ENCODE peak calls at places on chromosomes 11 and 22, in ten cellular contexts. One of them, this sample, is unnamed.

GRCh38 chr11:62599909-62600308 is 1.8 kb downstream of the MTA2 start:
- DNase-seq in tibial artery: no peak
- DNase-seq in HFF-Myc: no peak
- DNase-seq in heart right ventricle: no peak
- DNase-seq in lower leg skin: no peak
- DNase-seq in keratinocyte: peak; percentile 92
- DNase-seq in OCI-LY7: no peak
- DNase-seq in right cardiac atrium: no peak
- DNase-seq in mucosa of descending colon: no peak
- DNase-seq in skeletal muscle cell: no peak
- DNase-seq in this sample: no peak

GRCh38 chr11:14118047-14118446 is 155.5 kb downstream of the SPON1 start:
- DNase-seq in tibial artery: no peak
- DNase-seq in HFF-Myc: no peak
- DNase-seq in heart right ventricle: no peak
- DNase-seq in lower leg skin: no peak
- DNase-seq in keratinocyte: no peak
- DNase-seq in OCI-LY7: no peak
- DNase-seq in right cardiac atrium: no peak
- DNase-seq in mucosa of descending colon: no peak
- DNase-seq in skeletal muscle cell: no peak
- DNase-seq in this sample: no peak

GRCh38 chr11:75069473-75069872 is 27.2 kb downstream of the OR2AT4 start:
- DNase-seq in tibial artery: no peak
- DNase-seq in HFF-Myc: no peak
- DNase-seq in heart right ventricle: no peak
- DNase-seq in lower leg skin: no peak
- DNase-seq in keratinocyte: no peak
- DNase-seq in OCI-LY7: no peak
- DNase-seq in right cardiac atrium: no peak
- DNase-seq in mucosa of descending colon: no peak
- DNase-seq in skeletal muscle cell: no peak
- DNase-seq in this sample: no peak

GRCh38 chr11:94171693-94172440 is 43.2 kb downstream of the PANX1 start:
- DNase-seq in tibial artery: no peak
- DNase-seq in HFF-Myc: no peak
- DNase-seq in heart right ventricle: peak; percentile 26
- DNase-seq in lower leg skin: no peak
- DNase-seq in keratinocyte: no peak
- DNase-seq in OCI-LY7: peak; percentile 39
- DNase-seq in right cardiac atrium: peak; percentile 81
- DNase-seq in mucosa of descending colon: peak; percentile 81
- DNase-seq in skeletal muscle cell: no peak
- DNase-seq in this sample: peak; percentile 65

GRCh38 chr11:8262552-8263108 is 1.0 kb downstream of the LMO1 start:
- DNase-seq in tibial artery: peak; percentile 67
- DNase-seq in HFF-Myc: no peak
- DNase-seq in heart right ventricle: peak; percentile 50
- DNase-seq in lower leg skin: no peak
- DNase-seq in keratinocyte: no peak
- DNase-seq in OCI-LY7: no peak
- DNase-seq in right cardiac atrium: peak; percentile 73
- DNase-seq in mucosa of descending colon: peak; percentile 12
- DNase-seq in skeletal muscle cell: peak; percentile 25
- DNase-seq in this sample: peak; percentile 38

GRCh38 chr22:47069270-47069669 is 306.8 kb downstream of the TBC1D22A start:
- DNase-seq in tibial artery: peak; percentile 21
- DNase-seq in HFF-Myc: no peak
- DNase-seq in heart right ventricle: no peak
- DNase-seq in lower leg skin: no peak
- DNase-seq in keratinocyte: no peak
- DNase-seq in OCI-LY7: no peak
- DNase-seq in right cardiac atrium: no peak
- DNase-seq in mucosa of descending colon: no peak
- DNase-seq in skeletal muscle cell: no peak
- DNase-seq in this sample: no peak

GRCh38 chr11:120773501-120774031 is 250.3 kb upstream of the TBCEL start:
- DNase-seq in tibial artery: no peak
- DNase-seq in HFF-Myc: no peak
- DNase-seq in heart right ventricle: no peak
- DNase-seq in lower leg skin: no peak
- DNase-seq in keratinocyte: no peak
- DNase-seq in OCI-LY7: peak; percentile 4
- DNase-seq in right cardiac atrium: no peak
- DNase-seq in mucosa of descending colon: peak; percentile 16
- DNase-seq in skeletal muscle cell: no peak
- DNase-seq in this sample: no peak

GRCh38 chr11:75733346-75734107 is 15.9 kb downstream of the MOGAT2 start:
- DNase-seq in tibial artery: no peak
- DNase-seq in HFF-Myc: no peak
- DNase-seq in heart right ventricle: no peak
- DNase-seq in lower leg skin: no peak
- DNase-seq in keratinocyte: no peak
- DNase-seq in OCI-LY7: no peak
- DNase-seq in right cardiac atrium: peak; percentile 59
- DNase-seq in mucosa of descending colon: no peak
- DNase-seq in skeletal muscle cell: peak; percentile 13
- DNase-seq in this sample: no peak

GRCh38 chr22:24118689-24119384 is 62.5 kb upstream of the SUSD2 start:
- DNase-seq in tibial artery: peak; percentile 75
- DNase-seq in HFF-Myc: no peak
- DNase-seq in heart right ventricle: peak; percentile 81
- DNase-seq in lower leg skin: no peak
- DNase-seq in keratinocyte: no peak
- DNase-seq in OCI-LY7: no peak
- DNase-seq in right cardiac atrium: peak; percentile 93
- DNase-seq in mucosa of descending colon: no peak
- DNase-seq in skeletal muscle cell: no peak
- DNase-seq in this sample: no peak

GRCh38 chr11:19365743-19366410 is 125.1 kb upstream of the E2F8 start:
- DNase-seq in tibial artery: no peak
- DNase-seq in HFF-Myc: no peak
- DNase-seq in heart right ventricle: no peak
- DNase-seq in lower leg skin: no peak
- DNase-seq in keratinocyte: no peak
- DNase-seq in OCI-LY7: no peak
- DNase-seq in right cardiac atrium: peak; percentile 29
- DNase-seq in mucosa of descending colon: no peak
- DNase-seq in skeletal muscle cell: no peak
- DNase-seq in this sample: no peak

GRCh38 chr22:43298062-43298801 is 44.9 kb downstream of the SCUBE1 start:
- DNase-seq in tibial artery: no peak
- DNase-seq in HFF-Myc: no peak
- DNase-seq in heart right ventricle: peak; percentile 42
- DNase-seq in lower leg skin: peak; percentile 34
- DNase-seq in keratinocyte: no peak
- DNase-seq in OCI-LY7: no peak
- DNase-seq in right cardiac atrium: no peak
- DNase-seq in mucosa of descending colon: no peak
- DNase-seq in skeletal muscle cell: no peak
- DNase-seq in this sample: peak; percentile 34

GRCh38 chr22:24514241-24515024 is 19.3 kb downstream of the UPB1 start:
- DNase-seq in tibial artery: no peak
- DNase-seq in HFF-Myc: no peak
- DNase-seq in heart right ventricle: no peak
- DNase-seq in lower leg skin: no peak
- DNase-seq in keratinocyte: no peak
- DNase-seq in OCI-LY7: no peak
- DNase-seq in right cardiac atrium: no peak
- DNase-seq in mucosa of descending colon: peak; percentile 52
- DNase-seq in skeletal muscle cell: no peak
- DNase-seq in this sample: peak; percentile 31

GRCh38 chr22:30398685-30399680 is 2.2 kb downstream of the SEC14L2 start:
- DNase-seq in tibial artery: no peak
- DNase-seq in HFF-Myc: no peak
- DNase-seq in heart right ventricle: no peak
- DNase-seq in lower leg skin: no peak
- DNase-seq in keratinocyte: no peak
- DNase-seq in OCI-LY7: no peak
- DNase-seq in right cardiac atrium: no peak
- DNase-seq in mucosa of descending colon: no peak
- DNase-seq in skeletal muscle cell: no peak
- DNase-seq in this sample: no peak

GRCh38 chr11:88332851-88333250 is 4.7 kb downstream of the CTSC start:
- DNase-seq in tibial artery: no peak
- DNase-seq in HFF-Myc: no peak
- DNase-seq in heart right ventricle: no peak
- DNase-seq in lower leg skin: no peak
- DNase-seq in keratinocyte: no peak
- DNase-seq in OCI-LY7: no peak
- DNase-seq in right cardiac atrium: no peak
- DNase-seq in mucosa of descending colon: no peak
- DNase-seq in skeletal muscle cell: peak; percentile 25
- DNase-seq in this sample: no peak

GRCh38 chr11:46547579-46547978 is 46.2 kb downstream of the AMBRA1 start:
- DNase-seq in tibial artery: no peak
- DNase-seq in HFF-Myc: no peak
- DNase-seq in heart right ventricle: no peak
- DNase-seq in lower leg skin: no peak
- DNase-seq in keratinocyte: no peak
- DNase-seq in OCI-LY7: no peak
- DNase-seq in right cardiac atrium: no peak
- DNase-seq in mucosa of descending colon: no peak
- DNase-seq in skeletal muscle cell: no peak
- DNase-seq in this sample: no peak

GRCh38 chr11:60771879-60772525 is 13.1 kb upstream of the MS4A10 start:
- DNase-seq in tibial artery: no peak
- DNase-seq in HFF-Myc: no peak
- DNase-seq in heart right ventricle: no peak
- DNase-seq in lower leg skin: no peak
- DNase-seq in keratinocyte: no peak
- DNase-seq in OCI-LY7: no peak
- DNase-seq in right cardiac atrium: no peak
- DNase-seq in mucosa of descending colon: no peak
- DNase-seq in skeletal muscle cell: no peak
- DNase-seq in this sample: no peak

GRCh38 chr22:46638601-46639431 is 18.6 kb downstream of the GRAMD4 start:
- DNase-seq in tibial artery: no peak
- DNase-seq in HFF-Myc: no peak
- DNase-seq in heart right ventricle: peak; percentile 17
- DNase-seq in lower leg skin: no peak
- DNase-seq in keratinocyte: no peak
- DNase-seq in OCI-LY7: no peak
- DNase-seq in right cardiac atrium: peak; percentile 77
- DNase-seq in mucosa of descending colon: no peak
- DNase-seq in skeletal muscle cell: no peak
- DNase-seq in this sample: peak; percentile 74

GRCh38 chr22:50528682-50529415 is 963 bp downstream of the TYMP start:
- DNase-seq in tibial artery: no peak
- DNase-seq in HFF-Myc: no peak
- DNase-seq in heart right ventricle: no peak
- DNase-seq in lower leg skin: no peak
- DNase-seq in keratinocyte: no peak
- DNase-seq in OCI-LY7: peak; percentile 23
- DNase-seq in right cardiac atrium: peak; percentile 56
- DNase-seq in mucosa of descending colon: peak; percentile 57
- DNase-seq in skeletal muscle cell: no peak
- DNase-seq in this sample: no peak
- H3K4me3 ChIP-seq in tibial artery: peak overlapping the region; percentile 44
- H3K4me3 ChIP-seq in HFF-Myc: peak overlapping the region; percentile 43
- H3K4me3 ChIP-seq in heart right ventricle: peak overlapping the region; percentile 86
- H3K4me3 ChIP-seq in lower leg skin: peak overlapping the region; percentile 61
- H3K4me3 ChIP-seq in keratinocyte: no peak overlapping the region
- H3K4me3 ChIP-seq in OCI-LY7: no peak overlapping the region
- H3K4me3 ChIP-seq in right cardiac atrium: peak overlapping the region; percentile 59
- H3K4me3 ChIP-seq in mucosa of descending colon: no peak overlapping the region
- H3K4me3 ChIP-seq in skeletal muscle cell: peak overlapping the region; percentile 54
- H3K4me3 ChIP-seq in this sample: peak overlapping the region; percentile 60

GRCh38 chr11:73316422-73316821 is 8.3 kb downstream of the ARHGEF17 start:
- DNase-seq in tibial artery: no peak
- DNase-seq in HFF-Myc: no peak
- DNase-seq in heart right ventricle: no peak
- DNase-seq in lower leg skin: no peak
- DNase-seq in keratinocyte: no peak
- DNase-seq in OCI-LY7: no peak
- DNase-seq in right cardiac atrium: no peak
- DNase-seq in mucosa of descending colon: no peak
- DNase-seq in skeletal muscle cell: no peak
- DNase-seq in this sample: no peak

GRCh38 chr11:73315288-73316020 is 7.4 kb downstream of the ARHGEF17 start:
- DNase-seq in tibial artery: no peak
- DNase-seq in HFF-Myc: no peak
- DNase-seq in heart right ventricle: no peak
- DNase-seq in lower leg skin: no peak
- DNase-seq in keratinocyte: no peak
- DNase-seq in OCI-LY7: no peak
- DNase-seq in right cardiac atrium: no peak
- DNase-seq in mucosa of descending colon: no peak
- DNase-seq in skeletal muscle cell: no peak
- DNase-seq in this sample: no peak

GRCh38 chr11:73313652-73314051 is 5.6 kb downstream of the ARHGEF17 start:
- DNase-seq in tibial artery: no peak
- DNase-seq in HFF-Myc: no peak
- DNase-seq in heart right ventricle: no peak
- DNase-seq in lower leg skin: no peak
- DNase-seq in keratinocyte: no peak
- DNase-seq in OCI-LY7: no peak
- DNase-seq in right cardiac atrium: no peak
- DNase-seq in mucosa of descending colon: no peak
- DNase-seq in skeletal muscle cell: no peak
- DNase-seq in this sample: no peak

GRCh38 chr11:73312806-73313403 is 4.8 kb downstream of the ARHGEF17 start:
- DNase-seq in tibial artery: no peak
- DNase-seq in HFF-Myc: no peak
- DNase-seq in heart right ventricle: no peak
- DNase-seq in lower leg skin: no peak
- DNase-seq in keratinocyte: no peak
- DNase-seq in OCI-LY7: no peak
- DNase-seq in right cardiac atrium: no peak
- DNase-seq in mucosa of descending colon: no peak
- DNase-seq in skeletal muscle cell: no peak
- DNase-seq in this sample: no peak

GRCh38 chr11:73314121-73314948 is 6.3 kb downstream of the ARHGEF17 start:
- DNase-seq in tibial artery: peak; percentile 82
- DNase-seq in HFF-Myc: no peak
- DNase-seq in heart right ventricle: no peak
- DNase-seq in lower leg skin: no peak
- DNase-seq in keratinocyte: no peak
- DNase-seq in OCI-LY7: peak; percentile 29
- DNase-seq in right cardiac atrium: peak; percentile 73
- DNase-seq in mucosa of descending colon: no peak
- DNase-seq in skeletal muscle cell: no peak
- DNase-seq in this sample: no peak
- H3K4me3 ChIP-seq in tibial artery: peak overlapping the region; percentile 92
- H3K4me3 ChIP-seq in HFF-Myc: peak overlapping the region; percentile 56
- H3K4me3 ChIP-seq in heart right ventricle: peak overlapping the region; percentile 77
- H3K4me3 ChIP-seq in lower leg skin: no peak overlapping the region
- H3K4me3 ChIP-seq in keratinocyte: no peak overlapping the region
- H3K4me3 ChIP-seq in OCI-LY7: no peak overlapping the region
- H3K4me3 ChIP-seq in right cardiac atrium: no peak overlapping the region
- H3K4me3 ChIP-seq in mucosa of descending colon: no peak overlapping the region
- H3K4me3 ChIP-seq in skeletal muscle cell: no peak overlapping the region
- H3K4me3 ChIP-seq in this sample: no peak overlapping the region

GRCh38 chr11:12675951-12676711 is 1.9 kb downstream of the TEAD1 start:
- DNase-seq in tibial artery: no peak
- DNase-seq in HFF-Myc: no peak
- DNase-seq in heart right ventricle: no peak
- DNase-seq in lower leg skin: no peak
- DNase-seq in keratinocyte: no peak
- DNase-seq in OCI-LY7: peak; percentile 25
- DNase-seq in right cardiac atrium: peak; percentile 41
- DNase-seq in mucosa of descending colon: peak; percentile 45
- DNase-seq in skeletal muscle cell: no peak
- DNase-seq in this sample: no peak
- H3K4me3 ChIP-seq in tibial artery: peak overlapping the region; percentile 79
- H3K4me3 ChIP-seq in HFF-Myc: peak overlapping the region; percentile 83
- H3K4me3 ChIP-seq in heart right ventricle: peak overlapping the region; percentile 74
- H3K4me3 ChIP-seq in lower leg skin: peak overlapping the region; percentile 2
- H3K4me3 ChIP-seq in keratinocyte: peak overlapping the region; percentile 78
- H3K4me3 ChIP-seq in OCI-LY7: peak overlapping the region; percentile 73
- H3K4me3 ChIP-seq in right cardiac atrium: peak overlapping the region; percentile 92
- H3K4me3 ChIP-seq in mucosa of descending colon: no peak overlapping the region
- H3K4me3 ChIP-seq in skeletal muscle cell: peak overlapping the region; percentile 72
- H3K4me3 ChIP-seq in this sample: peak overlapping the region; percentile 90

GRCh38 chr22:19632671-19633148 is 81.6 kb upstream of the SEPTIN5 start:
- DNase-seq in tibial artery: peak; percentile 46
- DNase-seq in HFF-Myc: no peak
- DNase-seq in heart right ventricle: no peak
- DNase-seq in lower leg skin: no peak
- DNase-seq in keratinocyte: no peak
- DNase-seq in OCI-LY7: no peak
- DNase-seq in right cardiac atrium: no peak
- DNase-seq in mucosa of descending colon: no peak
- DNase-seq in skeletal muscle cell: no peak
- DNase-seq in this sample: no peak
- H3K4me3 ChIP-seq in tibial artery: no peak overlapping the region
- H3K4me3 ChIP-seq in HFF-Myc: no peak overlapping the region
- H3K4me3 ChIP-seq in heart right ventricle: no peak overlapping the region
- H3K4me3 ChIP-seq in lower leg skin: no peak overlapping the region
- H3K4me3 ChIP-seq in keratinocyte: no peak overlapping the region
- H3K4me3 ChIP-seq in OCI-LY7: no peak overlapping the region
- H3K4me3 ChIP-seq in right cardiac atrium: no peak overlapping the region
- H3K4me3 ChIP-seq in mucosa of descending colon: no peak overlapping the region
- H3K4me3 ChIP-seq in skeletal muscle cell: no peak overlapping the region
- H3K4me3 ChIP-seq in this sample: no peak overlapping the region